ENCODE peak calls at places on chromosomes 6 and 20, in eight cellular contexts. G is ovary, B is breast epithelium, W is testis, C is mesenchymal stem cell, M is cardiac muscle cell, K is A549, O is upper lobe of right lung. U is an unnamed sample.
A peak's percentile ranks its signal among the peaks of the same experiment; 100 is the strongest.

GRCh38 chr20:36604952-36605308 is 649 bp upstream of the RAB5IF start:
- DNase-seq in M (peak; percentile 20), C (no peak), B (peak; percentile 26), G (peak; percentile 55), O (peak; percentile 70), W (peak; percentile 37), K (no peak), U (peak; percentile 51)

GRCh38 chr20:64086801-64087200 is 2.6 kb upstream of the LKAAEAR1 start:
- DNase-seq in K (no peak), M (no peak), G (no peak), W (no peak), C (no peak), O (no peak), B (no peak), U (no peak)

GRCh38 chr20:45339799-45340198 is 8.4 kb downstream of the SDC4 start:
- DNase-seq in W (no peak), B (no peak), M (no peak), O (no peak), G (no peak), C (no peak), K (no peak), U (no peak)

GRCh38 chr20:31484001-31484400 is 8.9 kb downstream of the REM1 start:
- DNase-seq in B (no peak), C (no peak), W (peak; percentile 73), G (peak; percentile 45), K (no peak), M (no peak), O (no peak), U (no peak)

GRCh38 chr6:80250391-80250997 is 144.0 kb downstream of the BCKDHB start:
- DNase-seq in O (no peak), M (peak; percentile 12), K (no peak), C (peak; percentile 32), B (no peak), W (no peak), G (no peak), U (no peak)

GRCh38 chr20:1941226-1941625 is 46.0 kb downstream of the SIRPA start:
- DNase-seq in O (no peak), W (no peak), B (peak; percentile 91), C (no peak), M (peak; percentile 71), G (no peak), K (no peak), U (no peak)

GRCh38 chr20:43459022-43459942 is 1.6 kb downstream of the SRSF6 start:
- DNase-seq in M (peak; percentile 48), W (peak; percentile 42), O (no peak), K (no peak), G (peak; percentile 55), B (no peak), C (peak; percentile 28), U (no peak)

GRCh38 chr6:31336872-31337496 is 20.0 kb downstream of the HLA-B start:
- DNase-seq in K (no peak), G (no peak), O (no peak), B (no peak), C (no peak), W (no peak), M (no peak), U (no peak)

GRCh38 chr6:82078286-82078908 is 169.1 kb downstream of the IBTK start:
- DNase-seq in G (no peak), O (no peak), B (no peak), K (no peak), M (no peak), W (no peak), C (no peak), U (no peak)

GRCh38 chr6:168092541-168092940 is 13.5 kb upstream of the FRMD1 start:
- DNase-seq in B (no peak), C (no peak), G (no peak), K (no peak), W (no peak), M (no peak), O (no peak), U (no peak)

GRCh38 chr6:168095171-168095691 is 16.2 kb upstream of the FRMD1 start:
- DNase-seq in B (no peak), C (no peak), K (no peak), M (no peak), W (no peak), O (no peak), G (no peak), U (no peak)

GRCh38 chr6:168093071-168093505 is 14.1 kb upstream of the FRMD1 start:
- DNase-seq in B (no peak), M (no peak), O (no peak), G (no peak), W (no peak), C (no peak), K (no peak), U (no peak)

GRCh38 chr6:168091381-168092264 is 12.6 kb upstream of the FRMD1 start:
- DNase-seq in M (no peak), W (no peak), C (no peak), B (no peak), O (no peak), G (no peak), K (no peak), U (no peak)

DNA sequence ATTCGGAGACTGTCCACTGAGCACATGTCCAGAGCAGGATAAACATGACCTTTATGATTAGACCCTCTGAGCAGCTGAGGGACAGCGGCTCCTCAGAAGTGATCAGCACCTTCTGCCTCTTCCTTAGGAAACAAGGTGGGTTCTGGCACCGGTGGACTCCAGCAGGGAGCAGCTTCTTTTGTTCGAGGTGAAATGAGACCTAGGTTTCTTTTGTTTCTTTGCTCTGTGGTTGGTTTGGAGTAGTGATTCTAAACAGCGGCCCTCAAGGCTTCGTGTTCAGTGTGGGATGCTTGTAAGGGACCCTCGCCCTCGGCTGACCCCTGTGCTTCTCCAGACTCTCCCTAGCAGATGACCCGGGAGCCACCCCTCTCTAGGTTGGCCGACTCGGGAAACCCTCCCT is 14.6 kb upstream of the FRMD1 start:
- DNase-seq in G (no peak), B (no peak), W (no peak), O (no peak), K (no peak), C (no peak), M (no peak), U (no peak)
- H3K9me3 ChIP-seq in G (no peaks in the 10 kb centered on the region), B (peaks cover 6% of the 10 kb centered on the region), W (no peaks in the 10 kb centered on the region), O (no peaks in the 10 kb centered on the region), K (no peaks in the 10 kb centered on the region), C (peaks cover 4% of the 10 kb centered on the region), M (no peaks in the 10 kb centered on the region), U (no peaks in the 10 kb centered on the region)

DNA sequence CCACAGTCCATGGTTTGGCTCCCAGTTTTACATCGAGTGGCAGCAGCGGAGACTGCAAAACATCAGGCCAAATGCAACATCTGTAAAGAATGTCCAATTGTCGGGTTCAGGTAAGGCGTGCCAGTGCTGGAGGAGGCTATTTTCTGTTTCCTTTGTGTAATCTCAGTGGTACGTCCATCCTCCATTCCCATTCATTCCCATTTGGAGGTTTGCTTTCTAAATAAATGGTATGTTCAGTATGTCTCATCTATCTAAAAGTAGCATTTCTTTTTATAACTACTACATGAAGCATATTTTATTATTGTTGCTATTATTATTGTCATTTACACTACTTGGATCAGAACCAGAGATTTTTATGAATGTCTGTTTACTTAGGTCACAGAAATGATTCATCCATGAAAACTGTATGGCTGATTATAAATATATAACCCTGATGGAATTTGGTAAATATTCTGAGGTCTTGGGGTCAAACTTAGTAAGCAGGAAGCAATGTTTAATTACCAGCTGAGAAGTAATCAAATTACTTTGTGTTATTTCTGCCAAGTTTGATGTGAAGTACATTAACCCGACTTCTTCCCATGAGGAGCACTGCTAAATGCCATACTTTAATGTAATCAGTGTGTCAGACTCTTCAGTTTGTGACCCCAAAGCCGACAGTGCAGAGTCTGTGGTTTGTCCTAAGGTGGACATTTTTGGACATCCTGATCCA is 512.9 kb downstream of the UTRN start:
- DNase-seq in G (no peak), B (no peak), C (peak; percentile 36), K (peak; percentile 1), O (no peak), M (peak; percentile 27), W (no peak), U (no peak)
- H3K27ac ChIP-seq in G (no peak overlapping the region), B (no peak overlapping the region), C (peak overlapping the region; percentile 72), K (peak overlapping the region; percentile 45), O (no peak overlapping the region), M (no peak overlapping the region), W (no peak overlapping the region), U (no peak overlapping the region)

DNA sequence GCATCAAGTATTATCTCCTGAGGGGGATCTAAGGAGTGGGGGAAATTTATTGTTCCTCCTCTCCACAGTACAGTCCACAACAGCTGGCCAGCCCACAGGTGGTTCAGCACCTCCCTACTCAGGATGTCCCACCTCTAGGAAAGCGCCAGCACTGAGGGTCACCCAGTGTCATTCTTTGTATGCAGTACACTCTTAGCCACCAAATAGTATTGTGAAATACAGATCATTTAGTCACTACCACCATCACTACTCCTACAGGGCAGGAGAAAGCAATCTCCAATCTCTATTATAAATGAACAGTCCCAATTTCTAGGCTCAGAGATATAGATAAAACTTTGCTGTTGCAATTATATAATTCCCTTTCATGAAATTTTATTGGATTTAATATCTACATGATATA is 6.3 kb upstream of the ZNF76 start:
- DNase-seq in M (no peak), O (no peak), K (no peak), W (no peak), C (no peak), G (no peak), B (no peak), U (no peak)
- H3K9me3 ChIP-seq in M (no peaks in the 10 kb centered on the region), O (no peaks in the 10 kb centered on the region), K (no peaks in the 10 kb centered on the region), W (no peaks in the 10 kb centered on the region), C (no peaks in the 10 kb centered on the region), G (no peaks in the 10 kb centered on the region), B (no peaks in the 10 kb centered on the region), U (no peaks in the 10 kb centered on the region)

GRCh38 chr6:166864333-166864732 is 92.0 kb downstream of the RNASET2 start:
- DNase-seq in G (no peak), W (no peak), O (no peak), C (no peak), M (no peak), B (no peak), K (no peak), U (no peak)

GRCh38 chr6:166862287-166862977 is 93.9 kb downstream of the RNASET2 start:
- DNase-seq in K (peak; percentile 5), B (no peak), M (peak; percentile 5), W (peak; percentile 33), G (peak; percentile 26), C (peak; percentile 18), O (no peak), U (no peak)

GRCh38 chr6:166870602-166871208 is 85.6 kb downstream of the RNASET2 start:
- DNase-seq in G (no peak), K (no peak), C (no peak), M (no peak), W (no peak), O (no peak), B (no peak), U (no peak)

GRCh38 chr6:166862978-166863530 is 93.3 kb downstream of the RNASET2 start:
- DNase-seq in K (no peak), G (no peak), W (no peak), B (no peak), M (no peak), O (no peak), C (no peak), U (no peak)

DNA sequence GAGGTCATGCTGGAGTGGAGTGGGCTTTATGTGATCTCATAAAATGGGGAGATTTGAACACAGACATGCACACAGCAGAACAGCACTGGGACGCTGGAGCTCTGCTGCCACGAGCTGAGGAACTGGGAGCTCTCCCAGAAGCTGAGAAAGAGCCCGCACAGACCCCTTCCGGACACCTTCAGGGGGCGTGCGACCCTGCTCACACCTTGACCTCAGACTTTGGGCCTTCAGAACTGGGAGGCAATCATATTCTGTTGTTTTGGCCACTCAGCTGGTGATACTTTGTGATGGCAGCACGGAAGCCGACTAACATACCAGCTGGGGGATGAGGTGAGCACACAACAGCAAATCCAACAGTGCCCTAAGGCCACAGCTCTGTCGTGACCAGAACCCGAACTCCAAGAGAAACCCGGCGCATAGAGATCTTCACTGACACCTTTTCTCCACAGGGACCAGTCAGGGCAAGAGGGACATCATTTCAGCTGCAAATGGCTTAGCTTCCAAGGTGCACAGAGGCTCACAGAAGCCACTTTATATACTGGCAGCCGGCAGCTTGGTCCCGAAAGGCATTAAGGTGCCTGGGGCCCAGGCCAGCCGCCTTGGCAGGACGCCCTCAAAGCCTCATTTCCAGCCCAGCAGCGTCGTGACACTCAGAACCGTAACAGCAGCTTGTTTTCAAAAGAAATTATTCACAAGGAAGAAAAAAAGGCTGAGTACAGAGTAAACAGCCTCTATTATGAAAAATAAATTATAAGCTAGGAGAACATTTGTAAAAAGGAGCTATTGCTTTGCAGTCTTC is 89.3 kb downstream of the RNASET2 start:
- DNase-seq in W (no peak), M (no peak), G (no peak), B (no peak), C (no peak), O (no peak), K (no peak), U (no peak)
- H3K27ac ChIP-seq in W (no peak overlapping the region), M (no peak overlapping the region), G (no peak overlapping the region), B (no peak overlapping the region), C (no peak overlapping the region), O (no peak overlapping the region), K (no peak overlapping the region), U (no peak overlapping the region)

U was measured in effector memory CD4-positive, alpha-beta T cell.